ENCODE peak calls at places on chromosomes 5 and 9, in four cellular contexts. F, T, M and E are unnamed samples. For H3K27me3 and H3K4me1, the result is how much of the 10 kb centered on the place peaks cover.

GRCh38 chr5:157475432-157475831 is 15.4 kb downstream of the NIPAL4 start:
- DNase-seq in T (no peak), M (no peak), F (no peak), E (no peak)

GRCh38 chr5:135263022-135263668 is 135.9 kb downstream of the MACROH2A1 start:
- DNase-seq in T (no peak), F (no peak), M (no peak), E (no peak)

GRCh38 chr5:42557689-42558088 is 134.4 kb downstream of the GHR start:
- DNase-seq in F (no peak), T (no peak), M (no peak), E (no peak)

GRCh38 chr9:14532716-14533115 is 160.5 kb downstream of the ZDHHC21 start:
- DNase-seq in M (no peak), T (no peak), F (no peak), E (no peak)

GRCh38 chr5:147611483-147611882 is 101.6 kb upstream of the DPYSL3 start:
- DNase-seq in M (no peak), F (no peak), T (no peak), E (no peak)

GRCh38 chr5:170070556-170071412 is 34.9 kb upstream of the FOXI1 start:
- DNase-seq in M (peak), F (peak), T (no peak), E (no peak)

GRCh38 chr9:35812025-35812602 is at the start of gene SPAG8:
- DNase-seq in T (peak), M (peak), F (peak), E (peak)

GRCh38 chr5:167582263-167582662 is 709.2 kb upstream of the WWC1 start:
- DNase-seq in T (no peak), F (no peak), M (no peak), E (no peak)

GRCh38 chr9:16704489-16705111 is 165.9 kb downstream of the BNC2 start:
- DNase-seq in F (peak), T (no peak), M (peak), E (no peak)

GRCh38 chr9:840343-840742 is 1.2 kb upstream of the DMRT1 start:
- DNase-seq in M (no peak), T (no peak), F (no peak), E (no peak)
- H3K27me3 ChIP-seq in M (half or more), T (under half), F (half or more), E (under half)

DNA sequence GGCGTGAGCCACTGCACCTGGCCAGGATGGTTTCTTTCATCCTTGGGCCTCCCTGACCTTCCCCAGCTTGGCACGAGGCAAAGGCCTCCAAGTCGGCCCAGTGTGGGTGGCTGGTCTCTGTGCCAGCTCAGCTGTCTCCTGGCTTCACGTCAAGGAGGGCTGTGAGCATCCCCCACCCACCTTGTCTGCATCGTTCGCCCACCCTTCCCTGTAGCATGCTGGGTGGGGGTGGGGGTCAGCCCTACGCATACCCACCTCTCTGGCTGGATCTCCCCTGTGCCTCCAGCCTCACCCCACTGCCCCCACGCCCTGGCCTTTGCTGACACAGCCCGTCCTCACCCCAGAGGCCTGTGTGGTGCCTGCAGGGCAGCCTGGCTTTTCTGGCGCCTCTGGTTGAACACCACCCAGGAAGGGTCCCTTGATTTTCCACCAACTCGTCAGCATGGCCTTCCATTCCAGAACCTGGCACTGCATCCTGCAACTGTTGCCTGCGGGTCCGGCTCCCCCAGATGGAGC is 8.8 kb upstream of the WDR5 start:
- DNase-seq in M (no peak), T (no peak), F (no peak), E (no peak)
- H3K4me1 ChIP-seq in M (under half), T (under half), F (under half), E (under half)

GRCh38 chr9:115134941-115135340 is 17.0 kb upstream of the TNC start:
- DNase-seq in M (no peak), T (no peak), F (no peak), E (no peak)
- H3K27ac ChIP-seq in M (no peak), T (no peak), F (no peak), E (no peak)

DNA sequence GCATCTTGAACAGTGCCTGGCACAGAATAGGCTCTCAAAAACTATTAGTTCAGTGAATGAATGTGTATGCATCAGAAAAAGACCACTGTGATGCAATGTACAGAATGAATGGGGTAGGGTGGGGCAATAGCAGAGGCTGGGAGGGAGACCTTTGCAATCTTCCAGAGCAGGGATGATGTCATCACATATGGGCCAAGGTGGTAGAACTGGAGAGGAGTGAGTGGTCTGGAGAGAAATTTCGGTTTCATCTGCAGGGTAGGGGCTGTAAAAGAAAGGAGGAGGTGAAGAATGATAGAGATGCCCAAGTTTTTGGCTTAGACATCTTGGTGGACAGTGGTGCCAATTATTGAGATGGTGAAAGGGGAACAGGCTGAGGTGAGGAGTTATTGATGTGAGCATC is 23.5 kb upstream of the ARAP3 start:
- DNase-seq in T (no peak), F (no peak), M (no peak), E (no peak)
- H3K27me3 ChIP-seq in T (under half), F (under half), M (half or more), E (under half)